ENCODE peak calls at places on chromosomes 3 and 15, in six cellular contexts. K, N, U, M, O and R are unnamed samples.

GRCh38 chr3:31288641-31289100 is 244.1 kb upstream of the STT3B start:
- DNase-seq in K (peak; percentile 44), N (no peak), U (peak; percentile 97), M (no peak), O (peak; percentile 86), R (peak; percentile 88)

GRCh38 chr3:125683067-125683844 is 88.0 kb upstream of the OSBPL11 start:
- DNase-seq in K (no peak), N (no peak), U (no peak), M (no peak), O (no peak), R (no peak)

GRCh38 chr15:66027268-66027806 is 158.0 kb downstream of the RAB11A start:
- DNase-seq in K (peak; percentile 46), N (no peak), U (no peak), M (no peak), O (no peak), R (no peak)

GRCh38 chr15:40932146-40932545 is 3.0 kb downstream of the DLL4 start:
- DNase-seq in K (no peak), N (no peak), U (no peak), M (no peak), O (no peak), R (peak; percentile 89)

GRCh38 chr3:113615976-113616375 is 80.5 kb downstream of the USF3 start:
- DNase-seq in K (no peak), N (no peak), U (no peak), M (no peak), O (no peak), R (no peak)

GRCh38 chr15:92613841-92614240 is 41.7 kb downstream of the FAM174B start:
- DNase-seq in K (no peak), N (no peak), U (no peak), M (no peak), O (no peak), R (no peak)

GRCh38 chr3:195075199-195075940 is 195.6 kb downstream of the XXYLT1 start:
- DNase-seq in K (no peak), N (no peak), U (no peak), M (no peak), O (no peak), R (peak; percentile 91)

GRCh38 chr15:67873777-67874176 is 33.9 kb upstream of the RNU6-1 start:
- DNase-seq in K (no peak), N (no peak), U (no peak), M (no peak), O (no peak), R (no peak)

GRCh38 chr15:23497710-23498111 is 50.7 kb upstream of the GOLGA6L2 start:
- DNase-seq in K (no peak), N (peak; percentile 15), U (no peak), M (no peak), O (no peak), R (peak; percentile 24)

GRCh38 chr15:36161781-36162212 is 417.6 kb upstream of the CDIN1 start:
- DNase-seq in K (no peak), N (no peak), U (no peak), M (no peak), O (no peak), R (no peak)

GRCh38 chr3:177615015-177615414 is 417.7 kb upstream of the TBL1XR1 start:
- DNase-seq in K (no peak), N (peak; percentile 26), U (peak; percentile 82), M (no peak), O (peak; percentile 90), R (peak; percentile 81)

GRCh38 chr3:13292371-13292770 is 127.8 kb downstream of the NUP210 start:
- DNase-seq in K (no peak), N (no peak), U (no peak), M (no peak), O (no peak), R (no peak)

GRCh38 chr3:188458761-188459160 is 304.8 kb downstream of the LPP start:
- DNase-seq in K (no peak), N (no peak), U (no peak), M (no peak), O (no peak), R (no peak)

GRCh38 chr3:152021951-152022461 is 148.6 kb downstream of the SUCNR1 start:
- DNase-seq in K (peak; percentile 18), N (no peak), U (no peak), M (peak; percentile 13), O (peak; percentile 88), R (peak; percentile 77)

GRCh38 chr15:32957219-32957618 is 237.3 kb downstream of the FMN1 start:
- DNase-seq in K (no peak), N (no peak), U (no peak), M (no peak), O (no peak), R (no peak)

GRCh38 chr3:160698806-160699205 is 21.8 kb downstream of the ARL14 start:
- DNase-seq in K (no peak), N (no peak), U (no peak), M (no peak), O (no peak), R (no peak)

GRCh38 chr15:63448261-63448660 is 56.1 kb upstream of the USP3 start:
- DNase-seq in K (no peak), N (no peak), U (no peak), M (no peak), O (no peak), R (peak; percentile 81)

GRCh38 chr3:172982731-172983364 is 158.2 kb downstream of the SPATA16 start:
- DNase-seq in K (no peak), N (peak; percentile 28), U (no peak), M (no peak), O (peak; percentile 39), R (peak; percentile 4)

GRCh38 chr3:127497166-127497565 is 93.4 kb downstream of the TPRA1 start:
- DNase-seq in K (no peak), N (no peak), U (no peak), M (no peak), O (no peak), R (no peak)

GRCh38 chr3:128794067-128794768 is 68.2 kb downstream of the RAB7A start:
- DNase-seq in K (no peak), N (no peak), U (no peak), M (no peak), O (peak; percentile 54), R (peak; percentile 72)

GRCh38 chr3:133514418-133514817 is 59.1 kb upstream of the CDV3 start:
- DNase-seq in K (no peak), N (no peak), U (no peak), M (no peak), O (no peak), R (no peak)

DNA sequence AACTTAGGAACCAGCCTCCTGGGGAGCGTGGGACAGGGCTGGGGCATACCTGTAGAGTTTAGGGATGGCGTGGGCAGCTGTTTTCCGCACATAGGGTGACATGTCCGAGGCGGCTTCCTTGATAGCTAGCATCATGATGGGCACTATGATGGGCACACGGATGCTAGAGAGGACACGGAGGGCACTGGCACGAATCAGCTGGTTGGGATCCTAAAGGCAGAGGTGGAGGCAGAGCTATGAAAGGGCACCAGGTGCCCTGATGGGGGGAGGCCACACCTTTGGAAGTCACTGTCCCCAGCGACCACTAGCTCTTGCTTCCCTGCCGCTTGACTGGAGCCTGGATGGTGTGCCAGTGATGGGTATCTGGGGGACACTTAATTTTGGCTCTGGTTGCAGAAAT is 28.3 kb downstream of the AP3B2 start:
- DNase-seq in K (no peak), N (no peak), U (no peak), M (no peak), O (no peak), R (no peak)
- H3K4me3 ChIP-seq in K (no peak overlapping the region), N (peak overlapping the region; percentile 85), U (no peak overlapping the region), M (no peak overlapping the region), O (no peak overlapping the region), R (no peak overlapping the region)

GRCh38 chr3:149258298-149258697 is 36.7 kb upstream of the CP start:
- DNase-seq in K (no peak), N (no peak), U (no peak), M (no peak), O (no peak), R (no peak)
- TF ChIP-seq MYC in K (no peak), N (no peak), U (no peak), M (no peak), O (no peak), R (no peak)

GRCh38 chr3:123620338-123620737 is 35.5 kb upstream of the HACD2 start:
- DNase-seq in K (no peak), N (no peak), U (peak; percentile 54), M (no peak), O (no peak), R (no peak)
- TF ChIP-seq POLR2A in K (no peak), N (no peak), U (no peak), M (no peak), O (no peak), R (no peak)

GRCh38 chr3:185959609-185960517 is 22.0 kb upstream of the TRA2B start:
- DNase-seq in K (peak; percentile 48), N (peak; percentile 37), U (peak; percentile 88), M (no peak), O (peak; percentile 7), R (peak; percentile 59)
- H3K4me3 ChIP-seq in K (peak overlapping the region; percentile 58), N (no peak overlapping the region), U (peak overlapping the region; percentile 14), M (no peak overlapping the region), O (no peak overlapping the region), R (no peak overlapping the region)

GRCh38 chr3:196641278-196642058 is 2.0 kb downstream of the NRROS start:
- DNase-seq in K (no peak), N (no peak), U (no peak), M (no peak), O (no peak), R (peak; percentile 70)
- TF ChIP-seq MYC in K (no peak), N (no peak), U (no peak), M (no peak), O (no peak), R (no peak)